ENCODE peak calls at places on chromosomes 3 and 15, in four cellular contexts. E is MM.1S, T is IMR-90, Y is fibroblast of lung. L is an unnamed sample.

GRCh38 chr15:57611938-57612337 is 20.2 kb downstream of the MYZAP start:
- DNase-seq in E (no peak), T (no peak), Y (no peak), L (peak; percentile 67)

GRCh38 chr15:39828374-39828931 is 45.8 kb upstream of the FSIP1 start:
- DNase-seq in E (no peak), T (peak; percentile 60), Y (peak; percentile 78), L (no peak)

GRCh38 chr15:90660195-90660995 is 56.8 kb upstream of the BLM start:
- DNase-seq in E (peak; percentile 59), T (peak; percentile 91), Y (peak; percentile 88), L (peak; percentile 49)

GRCh38 chr3:174430986-174431385 is 428.1 kb upstream of the NAALADL2 start:
- DNase-seq in E (no peak), T (no peak), Y (no peak), L (no peak)

GRCh38 chr15:74531144-74531811 is 9.7 kb upstream of the ARID3B start:
- DNase-seq in E (no peak), T (peak; percentile 99), Y (peak; percentile 98), L (no peak)

GRCh38 chr15:81336568-81336967 is 12.6 kb upstream of the STARD5 start:
- DNase-seq in E (peak; percentile 47), T (peak; percentile 44), Y (peak; percentile 44), L (no peak)

GRCh38 chr3:74000715-74001114 is 376.0 kb upstream of the PDZRN3 start:
- DNase-seq in E (no peak), T (no peak), Y (no peak), L (no peak)

GRCh38 chr3:147540921-147541320 is 131.8 kb downstream of the ZIC1 start:
- DNase-seq in E (no peak), T (no peak), Y (no peak), L (no peak)

GRCh38 chr3:119219069-119219468 is 21.6 kb downstream of the B4GALT4 start:
- DNase-seq in E (peak; percentile 13), T (no peak), Y (no peak), L (no peak)

GRCh38 chr3:77906102-77906709 is 866.3 kb downstream of the ROBO2 start:
- DNase-seq in E (no peak), T (no peak), Y (peak; percentile 58), L (no peak)

GRCh38 chr3:11498646-11499045 is 145.1 kb downstream of the VGLL4 start:
- DNase-seq in E (no peak), T (peak; percentile 78), Y (peak; percentile 88), L (peak; percentile 47)

GRCh38 chr3:190580443-190580842 is 66.6 kb downstream of the IL1RAP start:
- DNase-seq in E (no peak), T (no peak), Y (no peak), L (no peak)

GRCh38 chr3:96354742-96355141 is 459.7 kb upstream of the EPHA6 start:
- DNase-seq in E (no peak), T (no peak), Y (peak; percentile 47), L (no peak)

GRCh38 chr3:79521221-79521848 is 246.5 kb downstream of the ROBO1 start:
- DNase-seq in E (peak; percentile 65), T (peak; percentile 32), Y (peak; percentile 34), L (no peak)

GRCh38 chr3:144011251-144011799 is 39.7 kb downstream of the DIPK2A start:
- DNase-seq in E (no peak), T (peak; percentile 13), Y (peak; percentile 40), L (no peak)

GRCh38 chr3:3232251-3232650 is 52.8 kb upstream of the CRBN start:
- DNase-seq in E (no peak), T (no peak), Y (no peak), L (no peak)

GRCh38 chr3:11544413-11545181 is 99.1 kb downstream of the VGLL4 start:
- DNase-seq in E (no peak), T (peak; percentile 18), Y (peak; percentile 45), L (no peak)

GRCh38 chr15:31270767-31271166 is 55.9 kb upstream of the KLF13 start:
- DNase-seq in E (no peak), T (no peak), Y (no peak), L (peak; percentile 20)

GRCh38 chr3:105367063-105367405 is 325 bp downstream of the ALCAM start:
- DNase-seq in E (peak; percentile 36), T (no peak), Y (no peak), L (peak; percentile 40)

GRCh38 chr3:197846491-197846890 is 55.4 kb downstream of the LRCH3 start:
- DNase-seq in E (no peak), T (no peak), Y (no peak), L (no peak)

GRCh38 chr3:191361456-191361855 is 31.1 kb upstream of the UTS2B start:
- DNase-seq in E (no peak), T (no peak), Y (no peak), L (no peak)

GRCh38 chr3:185176756-185177359 is 24.0 kb upstream of the C3orf70 start:
- DNase-seq in E (peak; percentile 74), T (peak; percentile 40), Y (peak; percentile 14), L (peak; percentile 68)

GRCh38 chr3:15269091-15269989 is 63.0 kb downstream of the SH3BP5 start:
- DNase-seq in E (no peak), T (peak; percentile 96), Y (peak; percentile 97), L (peak; percentile 64)

GRCh38 chr3:19221081-19221480 is 72.8 kb downstream of the KCNH8 start:
- DNase-seq in E (no peak), T (no peak), Y (no peak), L (no peak)

GRCh38 chr3:10804183-10804648 is 11.8 kb upstream of the SLC6A11 start:
- DNase-seq in E (no peak), T (no peak), Y (peak; percentile 68), L (no peak)

GRCh38 chr3:58068126-58068809 is 60.0 kb downstream of the FLNB start:
- DNase-seq in E (no peak), T (no peak), Y (no peak), L (no peak)

GRCh38 chr15:25862087-25862468 is 1.0 kb downstream of the ATP10A start:
- DNase-seq in E (no peak), T (peak; percentile 33), Y (peak; percentile 29), L (no peak)

GRCh38 chr3:197889204-197889930 is 60.6 kb upstream of the RPL35A start:
- DNase-seq in E (no peak), T (no peak), Y (no peak), L (no peak)

GRCh38 chr15:65576669-65577068 is 34.3 kb downstream of the INTS14 start:
- DNase-seq in E (no peak), T (peak; percentile 57), Y (peak; percentile 91), L (no peak)

GRCh38 chr15:65577129-65577996 is 33.6 kb downstream of the INTS14 start:
- DNase-seq in E (no peak), T (no peak), Y (peak; percentile 59), L (no peak)

GRCh38 chr15:65580287-65580686 is 30.6 kb downstream of the INTS14 start:
- DNase-seq in E (no peak), T (peak; percentile 86), Y (peak; percentile 73), L (no peak)

GRCh38 chr15:65578904-65579728 is 31.8 kb downstream of the INTS14 start:
- DNase-seq in E (no peak), T (no peak), Y (no peak), L (no peak)

DNA sequence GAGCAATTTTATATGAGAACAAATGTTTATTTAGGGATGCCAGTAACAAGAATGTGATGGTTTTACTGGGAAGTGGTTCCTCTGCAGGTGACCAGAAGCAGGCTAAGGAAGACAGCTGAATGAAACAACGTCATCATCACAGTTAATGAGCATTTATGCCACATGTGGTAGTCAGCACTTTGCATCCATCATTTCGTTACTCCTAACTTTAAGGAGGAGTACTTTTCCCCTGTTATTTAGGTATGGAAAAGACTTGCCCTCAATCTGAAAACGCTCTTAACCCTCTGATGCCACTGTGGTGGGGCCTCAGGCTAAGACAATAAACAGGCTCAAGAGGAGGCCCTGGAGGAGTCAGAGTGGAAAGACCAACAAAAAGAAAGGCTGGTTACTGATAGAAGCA is 31.2 kb downstream of the INTS14 start:
- DNase-seq in E (no peak), T (no peak), Y (no peak), L (no peak)
- H3K27ac ChIP-seq in E (no peak overlapping the region), T (no peak overlapping the region), Y (peak overlapping the region; percentile 21), L (no peak overlapping the region)

DNA sequence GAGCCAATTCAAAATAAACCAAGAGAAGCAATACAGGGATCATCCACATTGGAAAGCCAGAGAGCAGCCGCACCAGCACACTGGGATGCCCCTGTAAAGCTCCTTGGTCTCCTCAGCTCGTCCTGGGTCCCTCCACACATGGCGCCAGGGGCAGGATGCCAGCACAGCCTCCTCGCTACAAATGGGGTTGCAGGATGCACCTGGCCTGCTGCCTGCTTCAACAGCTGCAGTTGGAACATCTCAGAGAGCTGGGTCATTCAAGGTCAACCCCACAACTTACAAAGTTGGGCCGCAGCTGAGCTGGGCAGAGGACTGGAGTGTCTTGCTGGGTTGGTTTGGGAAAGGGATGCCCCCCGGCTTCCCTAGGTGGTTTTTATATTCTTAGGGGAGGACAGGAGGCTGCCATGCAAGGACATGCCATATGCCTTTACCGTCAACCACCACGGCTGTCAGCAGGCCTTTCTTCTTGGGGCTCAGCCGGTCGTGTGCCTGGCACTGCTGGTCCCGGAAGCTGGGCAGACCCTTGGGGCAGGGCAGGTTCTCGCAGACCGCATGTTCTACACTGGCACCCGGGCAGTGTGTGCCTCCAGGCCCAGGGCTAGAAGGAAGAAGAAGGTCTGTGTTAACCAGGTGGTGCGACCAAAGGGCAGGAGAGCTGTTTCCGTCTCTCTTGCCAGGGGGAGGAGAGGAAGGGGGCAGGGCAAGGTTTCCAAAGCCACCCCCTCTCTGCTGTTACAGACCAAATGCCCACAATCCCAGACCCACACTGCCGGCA is 225.2 kb downstream of the ADAMTS17 start:
- DNase-seq in E (peak; percentile 23), T (no peak), Y (no peak), L (no peak)
- H3K9ac ChIP-seq in E (no peak overlapping the region), T (no peak overlapping the region), Y (no peak overlapping the region), L (no peak overlapping the region)

DNA sequence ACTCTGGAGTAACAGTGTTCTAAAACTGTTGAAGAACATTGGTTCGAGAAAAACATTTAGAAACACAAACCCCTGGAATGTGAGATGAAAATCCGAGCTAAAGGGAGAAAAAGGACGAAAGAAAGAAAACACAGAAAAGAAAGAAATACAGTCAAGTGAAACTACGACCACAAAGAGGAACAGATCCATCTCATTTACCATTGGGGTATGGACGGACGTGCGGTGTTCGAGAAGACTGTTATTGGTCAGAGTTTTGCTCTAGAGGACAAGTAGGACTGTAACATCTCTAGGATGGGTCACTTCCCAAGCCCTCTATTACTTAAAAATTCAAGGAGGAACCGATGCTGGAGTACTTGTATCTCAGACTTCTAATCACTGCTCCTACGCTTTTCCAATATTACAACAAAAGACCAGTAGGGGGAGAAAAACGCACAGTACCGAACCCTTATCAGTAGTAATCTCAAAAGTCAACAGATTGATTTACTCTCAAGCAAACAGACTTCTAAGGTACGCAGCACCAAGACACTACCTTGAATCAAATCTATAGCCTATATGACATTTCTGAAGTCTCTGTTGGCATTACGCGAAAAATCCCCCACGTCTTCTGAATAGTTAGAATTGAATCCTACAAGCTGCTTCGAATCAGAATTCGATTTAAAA is 1.1 kb upstream of the PIK3CA start:
- DNase-seq in E (peak; percentile 75), T (peak; percentile 68), Y (peak; percentile 61), L (peak; percentile 66)
- TF ChIP-seq CTCF in E (peak; percentile 85), T (peak; percentile 66), Y (peak; percentile 69), L (peak; percentile 56)

DNA sequence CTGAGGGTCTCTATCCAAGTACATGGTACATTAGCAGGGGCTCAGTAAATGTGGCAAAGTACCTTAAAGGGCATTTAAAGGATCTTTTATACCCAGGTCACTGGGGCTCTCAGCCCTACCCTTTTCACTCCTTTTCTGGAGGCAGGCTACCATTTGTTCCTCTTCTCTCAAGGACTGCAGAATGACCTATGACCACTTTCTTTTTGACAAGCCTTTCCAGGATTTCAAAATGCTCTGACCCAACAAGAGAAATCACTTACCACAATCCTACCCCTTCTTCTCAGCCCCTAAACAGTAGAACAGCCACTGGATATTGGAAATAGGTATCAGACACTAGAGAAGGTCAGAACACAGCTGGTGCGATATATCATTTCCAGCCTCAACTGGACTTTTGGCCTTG is 221.8 kb upstream of the TPRG1 start:
- DNase-seq in E (no peak), T (no peak), Y (no peak), L (no peak)
- H3K27ac ChIP-seq in E (no peak overlapping the region), T (no peak overlapping the region), Y (no peak overlapping the region), L (peak overlapping the region; percentile 23)